ENCODE peak calls at places on chromosome 13, in ten cellular contexts. One of them, this sample, is unnamed.

GRCh38 chr13:30744056-30744684 is 8.8 kb downstream of the ALOX5AP start:
- DNase-seq in NCI-H1105 treated with DMSO at 0.1 percent for 48 hours: no peak
- DNase-seq in effector memory CD4-positive, alpha-beta T cell: peak
- DNase-seq in IMR-90: peak
- DNase-seq in stimulated activated CD4-positive, alpha-beta T cell treated with anti-CD3 and anti-CD28 coated beads, Interleukin-1b, Interleukin-23, amount 100 ng/mL, for 24 hours: peak
- DNase-seq in ELR: peak
- DNase-seq in neuronal stem cell: no peak
- DNase-seq in fibroblast of lung: peak
- DNase-seq in NCI-H510A: no peak
- DNase-seq in AG08396: no peak
- DNase-seq in this sample: peak

GRCh38 chr13:44211286-44211685 is 162.3 kb upstream of the SERP2 start:
- DNase-seq in ELR: no peak
- DNase-seq in AG08396: no peak
- DNase-seq in NCI-H1105 treated with DMSO at 0.1 percent for 48 hours: no peak
- DNase-seq in stimulated activated CD4-positive, alpha-beta T cell treated with anti-CD3 and anti-CD28 coated beads, Interleukin-1b, Interleukin-23, amount 100 ng/mL, for 24 hours: no peak
- DNase-seq in neuronal stem cell: no peak
- DNase-seq in effector memory CD4-positive, alpha-beta T cell: no peak
- DNase-seq in NCI-H510A: no peak
- DNase-seq in IMR-90: no peak
- DNase-seq in fibroblast of lung: peak
- DNase-seq in this sample: no peak

GRCh38 chr13:23645851-23646250 is 75.6 kb downstream of the TNFRSF19 start:
- DNase-seq in fibroblast of lung: no peak
- DNase-seq in stimulated activated CD4-positive, alpha-beta T cell treated with anti-CD3 and anti-CD28 coated beads, Interleukin-1b, Interleukin-23, amount 100 ng/mL, for 24 hours: no peak
- DNase-seq in AG08396: no peak
- DNase-seq in NCI-H1105 treated with DMSO at 0.1 percent for 48 hours: no peak
- DNase-seq in ELR: no peak
- DNase-seq in neuronal stem cell: no peak
- DNase-seq in NCI-H510A: no peak
- DNase-seq in IMR-90: no peak
- DNase-seq in effector memory CD4-positive, alpha-beta T cell: no peak
- DNase-seq in this sample: no peak

GRCh38 chr13:41960195-41960699 is 662 bp downstream of the VWA8 start:
- DNase-seq in IMR-90: peak
- DNase-seq in ELR: peak
- DNase-seq in stimulated activated CD4-positive, alpha-beta T cell treated with anti-CD3 and anti-CD28 coated beads, Interleukin-1b, Interleukin-23, amount 100 ng/mL, for 24 hours: no peak
- DNase-seq in AG08396: peak
- DNase-seq in NCI-H510A: no peak
- DNase-seq in neuronal stem cell: no peak
- DNase-seq in fibroblast of lung: peak
- DNase-seq in NCI-H1105 treated with DMSO at 0.1 percent for 48 hours: peak
- DNase-seq in effector memory CD4-positive, alpha-beta T cell: no peak
- DNase-seq in this sample: no peak

GRCh38 chr13:114109646-114110045 is 22.8 kb downstream of the RASA3 start:
- DNase-seq in stimulated activated CD4-positive, alpha-beta T cell treated with anti-CD3 and anti-CD28 coated beads, Interleukin-1b, Interleukin-23, amount 100 ng/mL, for 24 hours: no peak
- DNase-seq in effector memory CD4-positive, alpha-beta T cell: no peak
- DNase-seq in IMR-90: no peak
- DNase-seq in fibroblast of lung: no peak
- DNase-seq in AG08396: no peak
- DNase-seq in neuronal stem cell: no peak
- DNase-seq in NCI-H510A: peak
- DNase-seq in NCI-H1105 treated with DMSO at 0.1 percent for 48 hours: no peak
- DNase-seq in ELR: no peak
- DNase-seq in this sample: no peak

GRCh38 chr13:99982741-99983400 is 1.3 kb downstream of the ZIC2 start:
- DNase-seq in IMR-90: no peak
- DNase-seq in AG08396: no peak
- DNase-seq in NCI-H1105 treated with DMSO at 0.1 percent for 48 hours: no peak
- DNase-seq in NCI-H510A: no peak
- DNase-seq in stimulated activated CD4-positive, alpha-beta T cell treated with anti-CD3 and anti-CD28 coated beads, Interleukin-1b, Interleukin-23, amount 100 ng/mL, for 24 hours: no peak
- DNase-seq in ELR: no peak
- DNase-seq in neuronal stem cell: no peak
- DNase-seq in effector memory CD4-positive, alpha-beta T cell: no peak
- DNase-seq in fibroblast of lung: no peak
- DNase-seq in this sample: peak

GRCh38 chr13:73984949-73985691 is 149.1 kb downstream of the KLF12 start:
- DNase-seq in AG08396: no peak
- DNase-seq in neuronal stem cell: no peak
- DNase-seq in fibroblast of lung: no peak
- DNase-seq in IMR-90: no peak
- DNase-seq in NCI-H1105 treated with DMSO at 0.1 percent for 48 hours: no peak
- DNase-seq in NCI-H510A: no peak
- DNase-seq in stimulated activated CD4-positive, alpha-beta T cell treated with anti-CD3 and anti-CD28 coated beads, Interleukin-1b, Interleukin-23, amount 100 ng/mL, for 24 hours: peak
- DNase-seq in effector memory CD4-positive, alpha-beta T cell: peak
- DNase-seq in ELR: no peak
- DNase-seq in this sample: no peak

GRCh38 chr13:41588899-41589298 is 131.5 kb downstream of the RGCC start:
- DNase-seq in NCI-H1105 treated with DMSO at 0.1 percent for 48 hours: no peak
- DNase-seq in ELR: peak
- DNase-seq in fibroblast of lung: peak
- DNase-seq in NCI-H510A: no peak
- DNase-seq in neuronal stem cell: no peak
- DNase-seq in stimulated activated CD4-positive, alpha-beta T cell treated with anti-CD3 and anti-CD28 coated beads, Interleukin-1b, Interleukin-23, amount 100 ng/mL, for 24 hours: no peak
- DNase-seq in effector memory CD4-positive, alpha-beta T cell: no peak
- DNase-seq in IMR-90: peak
- DNase-seq in AG08396: peak
- DNase-seq in this sample: peak

GRCh38 chr13:109145631-109146030 is 516.2 kb downstream of the MYO16 start:
- DNase-seq in stimulated activated CD4-positive, alpha-beta T cell treated with anti-CD3 and anti-CD28 coated beads, Interleukin-1b, Interleukin-23, amount 100 ng/mL, for 24 hours: no peak
- DNase-seq in NCI-H510A: peak
- DNase-seq in AG08396: peak
- DNase-seq in neuronal stem cell: peak
- DNase-seq in fibroblast of lung: peak
- DNase-seq in ELR: peak
- DNase-seq in NCI-H1105 treated with DMSO at 0.1 percent for 48 hours: peak
- DNase-seq in effector memory CD4-positive, alpha-beta T cell: no peak
- DNase-seq in IMR-90: peak
- DNase-seq in this sample: peak

GRCh38 chr13:36430247-36431203 is 1.8 kb upstream of the CCNA1 start:
- DNase-seq in ELR: no peak
- DNase-seq in neuronal stem cell: no peak
- DNase-seq in NCI-H510A: no peak
- DNase-seq in IMR-90: no peak
- DNase-seq in AG08396: no peak
- DNase-seq in fibroblast of lung: no peak
- DNase-seq in effector memory CD4-positive, alpha-beta T cell: no peak
- DNase-seq in stimulated activated CD4-positive, alpha-beta T cell treated with anti-CD3 and anti-CD28 coated beads, Interleukin-1b, Interleukin-23, amount 100 ng/mL, for 24 hours: no peak
- DNase-seq in NCI-H1105 treated with DMSO at 0.1 percent for 48 hours: no peak
- DNase-seq in this sample: no peak

GRCh38 chr13:28494861-28495585 is at the start of gene FLT1:
- DNase-seq in neuronal stem cell: peak
- DNase-seq in effector memory CD4-positive, alpha-beta T cell: no peak
- DNase-seq in fibroblast of lung: no peak
- DNase-seq in NCI-H1105 treated with DMSO at 0.1 percent for 48 hours: peak
- DNase-seq in NCI-H510A: no peak
- DNase-seq in stimulated activated CD4-positive, alpha-beta T cell treated with anti-CD3 and anti-CD28 coated beads, Interleukin-1b, Interleukin-23, amount 100 ng/mL, for 24 hours: no peak
- DNase-seq in AG08396: peak
- DNase-seq in ELR: peak
- DNase-seq in IMR-90: peak
- DNase-seq in this sample: peak

GRCh38 chr13:65111223-65111622 is 2118.9 kb downstream of the PCDH9 start:
- DNase-seq in NCI-H1105 treated with DMSO at 0.1 percent for 48 hours: peak
- DNase-seq in NCI-H510A: no peak
- DNase-seq in IMR-90: no peak
- DNase-seq in fibroblast of lung: no peak
- DNase-seq in ELR: no peak
- DNase-seq in AG08396: no peak
- DNase-seq in effector memory CD4-positive, alpha-beta T cell: no peak
- DNase-seq in stimulated activated CD4-positive, alpha-beta T cell treated with anti-CD3 and anti-CD28 coated beads, Interleukin-1b, Interleukin-23, amount 100 ng/mL, for 24 hours: no peak
- DNase-seq in neuronal stem cell: no peak
- DNase-seq in this sample: no peak

GRCh38 chr13:40210865-40211585 is 455.4 kb downstream of the FOXO1 start:
- DNase-seq in NCI-H510A: no peak
- DNase-seq in fibroblast of lung: no peak
- DNase-seq in stimulated activated CD4-positive, alpha-beta T cell treated with anti-CD3 and anti-CD28 coated beads, Interleukin-1b, Interleukin-23, amount 100 ng/mL, for 24 hours: no peak
- DNase-seq in neuronal stem cell: no peak
- DNase-seq in effector memory CD4-positive, alpha-beta T cell: no peak
- DNase-seq in AG08396: no peak
- DNase-seq in NCI-H1105 treated with DMSO at 0.1 percent for 48 hours: no peak
- DNase-seq in IMR-90: no peak
- DNase-seq in ELR: no peak
- DNase-seq in this sample: no peak

GRCh38 chr13:44151474-44151873 is 222.2 kb upstream of the SERP2 start:
- DNase-seq in ELR: no peak
- DNase-seq in AG08396: no peak
- DNase-seq in NCI-H510A: no peak
- DNase-seq in IMR-90: no peak
- DNase-seq in stimulated activated CD4-positive, alpha-beta T cell treated with anti-CD3 and anti-CD28 coated beads, Interleukin-1b, Interleukin-23, amount 100 ng/mL, for 24 hours: no peak
- DNase-seq in NCI-H1105 treated with DMSO at 0.1 percent for 48 hours: no peak
- DNase-seq in neuronal stem cell: no peak
- DNase-seq in effector memory CD4-positive, alpha-beta T cell: no peak
- DNase-seq in fibroblast of lung: no peak
- DNase-seq in this sample: no peak

GRCh38 chr13:93430346-93430745 is 203.7 kb downstream of the GPC6 start:
- DNase-seq in IMR-90: no peak
- DNase-seq in effector memory CD4-positive, alpha-beta T cell: no peak
- DNase-seq in ELR: no peak
- DNase-seq in stimulated activated CD4-positive, alpha-beta T cell treated with anti-CD3 and anti-CD28 coated beads, Interleukin-1b, Interleukin-23, amount 100 ng/mL, for 24 hours: no peak
- DNase-seq in NCI-H1105 treated with DMSO at 0.1 percent for 48 hours: no peak
- DNase-seq in neuronal stem cell: no peak
- DNase-seq in fibroblast of lung: no peak
- DNase-seq in AG08396: no peak
- DNase-seq in NCI-H510A: no peak
- DNase-seq in this sample: no peak

GRCh38 chr13:100520936-100521765 is 67.4 kb downstream of the GGACT start:
- DNase-seq in effector memory CD4-positive, alpha-beta T cell: no peak
- DNase-seq in neuronal stem cell: no peak
- DNase-seq in NCI-H1105 treated with DMSO at 0.1 percent for 48 hours: no peak
- DNase-seq in ELR: no peak
- DNase-seq in AG08396: no peak
- DNase-seq in fibroblast of lung: no peak
- DNase-seq in IMR-90: no peak
- DNase-seq in stimulated activated CD4-positive, alpha-beta T cell treated with anti-CD3 and anti-CD28 coated beads, Interleukin-1b, Interleukin-23, amount 100 ng/mL, for 24 hours: no peak
- DNase-seq in NCI-H510A: no peak
- DNase-seq in this sample: no peak

GRCh38 chr13:72537782-72538181 is 189.6 kb downstream of the MZT1 start:
- DNase-seq in ELR: no peak
- DNase-seq in effector memory CD4-positive, alpha-beta T cell: no peak
- DNase-seq in stimulated activated CD4-positive, alpha-beta T cell treated with anti-CD3 and anti-CD28 coated beads, Interleukin-1b, Interleukin-23, amount 100 ng/mL, for 24 hours: no peak
- DNase-seq in fibroblast of lung: no peak
- DNase-seq in NCI-H510A: no peak
- DNase-seq in AG08396: no peak
- DNase-seq in neuronal stem cell: no peak
- DNase-seq in NCI-H1105 treated with DMSO at 0.1 percent for 48 hours: no peak
- DNase-seq in IMR-90: no peak
- DNase-seq in this sample: no peak

GRCh38 chr13:53151692-53152421 is 123.2 kb downstream of the OLFM4 start:
- DNase-seq in IMR-90: peak
- DNase-seq in NCI-H510A: peak
- DNase-seq in effector memory CD4-positive, alpha-beta T cell: no peak
- DNase-seq in neuronal stem cell: peak
- DNase-seq in AG08396: peak
- DNase-seq in ELR: peak
- DNase-seq in NCI-H1105 treated with DMSO at 0.1 percent for 48 hours: peak
- DNase-seq in stimulated activated CD4-positive, alpha-beta T cell treated with anti-CD3 and anti-CD28 coated beads, Interleukin-1b, Interleukin-23, amount 100 ng/mL, for 24 hours: no peak
- DNase-seq in fibroblast of lung: peak
- DNase-seq in this sample: peak

GRCh38 chr13:50810998-50811397 is 32.5 kb downstream of the DLEU7 start:
- DNase-seq in stimulated activated CD4-positive, alpha-beta T cell treated with anti-CD3 and anti-CD28 coated beads, Interleukin-1b, Interleukin-23, amount 100 ng/mL, for 24 hours: no peak
- DNase-seq in fibroblast of lung: no peak
- DNase-seq in IMR-90: no peak
- DNase-seq in ELR: no peak
- DNase-seq in NCI-H1105 treated with DMSO at 0.1 percent for 48 hours: no peak
- DNase-seq in AG08396: no peak
- DNase-seq in NCI-H510A: no peak
- DNase-seq in effector memory CD4-positive, alpha-beta T cell: no peak
- DNase-seq in neuronal stem cell: no peak
- DNase-seq in this sample: no peak

GRCh38 chr13:78137404-78138142 is 218.9 kb upstream of the EDNRB start:
- DNase-seq in NCI-H510A: no peak
- DNase-seq in AG08396: peak
- DNase-seq in ELR: peak
- DNase-seq in fibroblast of lung: peak
- DNase-seq in IMR-90: peak
- DNase-seq in stimulated activated CD4-positive, alpha-beta T cell treated with anti-CD3 and anti-CD28 coated beads, Interleukin-1b, Interleukin-23, amount 100 ng/mL, for 24 hours: no peak
- DNase-seq in effector memory CD4-positive, alpha-beta T cell: no peak
- DNase-seq in NCI-H1105 treated with DMSO at 0.1 percent for 48 hours: peak
- DNase-seq in neuronal stem cell: peak
- DNase-seq in this sample: no peak

GRCh38 chr13:108435393-108436149 is 166.1 kb downstream of the TNFSF13B start:
- DNase-seq in neuronal stem cell: no peak
- DNase-seq in IMR-90: no peak
- DNase-seq in ELR: no peak
- DNase-seq in NCI-H510A: no peak
- DNase-seq in stimulated activated CD4-positive, alpha-beta T cell treated with anti-CD3 and anti-CD28 coated beads, Interleukin-1b, Interleukin-23, amount 100 ng/mL, for 24 hours: no peak
- DNase-seq in fibroblast of lung: no peak
- DNase-seq in AG08396: no peak
- DNase-seq in effector memory CD4-positive, alpha-beta T cell: no peak
- DNase-seq in NCI-H1105 treated with DMSO at 0.1 percent for 48 hours: no peak
- DNase-seq in this sample: no peak

GRCh38 chr13:74573654-74574053 is 439.4 kb upstream of the KLF12 start:
- DNase-seq in IMR-90: no peak
- DNase-seq in fibroblast of lung: no peak
- DNase-seq in stimulated activated CD4-positive, alpha-beta T cell treated with anti-CD3 and anti-CD28 coated beads, Interleukin-1b, Interleukin-23, amount 100 ng/mL, for 24 hours: no peak
- DNase-seq in effector memory CD4-positive, alpha-beta T cell: no peak
- DNase-seq in NCI-H1105 treated with DMSO at 0.1 percent for 48 hours: no peak
- DNase-seq in AG08396: no peak
- DNase-seq in NCI-H510A: no peak
- DNase-seq in ELR: peak
- DNase-seq in neuronal stem cell: no peak
- DNase-seq in this sample: no peak

GRCh38 chr13:47033216-47033615 is 136.4 kb upstream of the HTR2A start:
- DNase-seq in NCI-H510A: no peak
- DNase-seq in effector memory CD4-positive, alpha-beta T cell: no peak
- DNase-seq in IMR-90: peak
- DNase-seq in stimulated activated CD4-positive, alpha-beta T cell treated with anti-CD3 and anti-CD28 coated beads, Interleukin-1b, Interleukin-23, amount 100 ng/mL, for 24 hours: no peak
- DNase-seq in neuronal stem cell: no peak
- DNase-seq in NCI-H1105 treated with DMSO at 0.1 percent for 48 hours: no peak
- DNase-seq in fibroblast of lung: peak
- DNase-seq in AG08396: peak
- DNase-seq in ELR: peak
- DNase-seq in this sample: peak

GRCh38 chr13:28819046-28819747 is 942 bp upstream of the MTUS2 start:
- DNase-seq in ELR: peak
- DNase-seq in AG08396: peak
- DNase-seq in NCI-H1105 treated with DMSO at 0.1 percent for 48 hours: peak
- DNase-seq in fibroblast of lung: peak
- DNase-seq in NCI-H510A: no peak
- DNase-seq in stimulated activated CD4-positive, alpha-beta T cell treated with anti-CD3 and anti-CD28 coated beads, Interleukin-1b, Interleukin-23, amount 100 ng/mL, for 24 hours: no peak
- DNase-seq in neuronal stem cell: peak
- DNase-seq in IMR-90: peak
- DNase-seq in effector memory CD4-positive, alpha-beta T cell: no peak
- DNase-seq in this sample: no peak

GRCh38 chr13:75402787-75403186 is 79.2 kb downstream of the TBC1D4 start:
- DNase-seq in AG08396: no peak
- DNase-seq in effector memory CD4-positive, alpha-beta T cell: no peak
- DNase-seq in neuronal stem cell: no peak
- DNase-seq in stimulated activated CD4-positive, alpha-beta T cell treated with anti-CD3 and anti-CD28 coated beads, Interleukin-1b, Interleukin-23, amount 100 ng/mL, for 24 hours: no peak
- DNase-seq in NCI-H510A: no peak
- DNase-seq in NCI-H1105 treated with DMSO at 0.1 percent for 48 hours: no peak
- DNase-seq in fibroblast of lung: no peak
- DNase-seq in IMR-90: no peak
- DNase-seq in ELR: no peak
- DNase-seq in this sample: no peak

GRCh38 chr13:109670776-109671175 is 115.6 kb downstream of the IRS2 start:
- DNase-seq in NCI-H1105 treated with DMSO at 0.1 percent for 48 hours: no peak
- DNase-seq in NCI-H510A: no peak
- DNase-seq in neuronal stem cell: no peak
- DNase-seq in stimulated activated CD4-positive, alpha-beta T cell treated with anti-CD3 and anti-CD28 coated beads, Interleukin-1b, Interleukin-23, amount 100 ng/mL, for 24 hours: no peak
- DNase-seq in effector memory CD4-positive, alpha-beta T cell: no peak
- DNase-seq in AG08396: no peak
- DNase-seq in IMR-90: no peak
- DNase-seq in ELR: no peak
- DNase-seq in fibroblast of lung: no peak
- DNase-seq in this sample: no peak

This sample was measured in SJSA1.